ENCODE peak calls at places on chromosome 12, in six cellular contexts. L, F, E, O, Y and U are unnamed samples.

GRCh38 chr12:6871052-6871957 is 1.8 kb downstream of the SPSB2 start:
- DNase-seq in L (no peak), F (no peak), E (no peak), O (no peak), Y (no peak), U (no peak)

GRCh38 chr12:51171884-51172514 is 936 bp downstream of the TFCP2 start:
- DNase-seq in L (peak; percentile 16), F (no peak), E (peak; percentile 48), O (no peak), Y (no peak), U (no peak)

GRCh38 chr12:57476162-57476992 is 3.3 kb downstream of the ARHGAP9 start:
- DNase-seq in L (no peak), F (no peak), E (no peak), O (no peak), Y (no peak), U (no peak)

GRCh38 chr12:115869604-115870003 is 407.9 kb downstream of the MED13L start:
- DNase-seq in L (no peak), F (no peak), E (no peak), O (no peak), Y (no peak), U (no peak)

GRCh38 chr12:29288031-29288430 is 92.9 kb downstream of the ERGIC2 start:
- DNase-seq in L (no peak), F (no peak), E (no peak), O (no peak), Y (no peak), U (no peak)

GRCh38 chr12:106759526-106760183 is 14.8 kb upstream of the RIC8B start:
- DNase-seq in L (no peak), F (no peak), E (no peak), O (no peak), Y (no peak), U (no peak)

GRCh38 chr12:71646512-71646911 is 17.1 kb downstream of the ZFC3H1 start:
- DNase-seq in L (no peak), F (no peak), E (no peak), O (no peak), Y (no peak), U (no peak)

GRCh38 chr12:10537721-10538120 is 32.0 kb downstream of the EIF2S3B start:
- DNase-seq in L (no peak), F (no peak), E (no peak), O (no peak), Y (no peak), U (no peak)

GRCh38 chr12:49413010-49413409 is 45.7 kb downstream of the SPATS2 start:
- DNase-seq in L (no peak), F (no peak), E (peak; percentile 42), O (no peak), Y (no peak), U (no peak)

GRCh38 chr12:24903305-24904088 is 45.4 kb downstream of the BCAT1 start:
- DNase-seq in L (no peak), F (no peak), E (no peak), O (no peak), Y (no peak), U (no peak)
- TF ChIP-seq POLR2A in L (no peak), F (peak; percentile 36), E (no peak), O (no peak), Y (no peak), U (no peak)

DNA sequence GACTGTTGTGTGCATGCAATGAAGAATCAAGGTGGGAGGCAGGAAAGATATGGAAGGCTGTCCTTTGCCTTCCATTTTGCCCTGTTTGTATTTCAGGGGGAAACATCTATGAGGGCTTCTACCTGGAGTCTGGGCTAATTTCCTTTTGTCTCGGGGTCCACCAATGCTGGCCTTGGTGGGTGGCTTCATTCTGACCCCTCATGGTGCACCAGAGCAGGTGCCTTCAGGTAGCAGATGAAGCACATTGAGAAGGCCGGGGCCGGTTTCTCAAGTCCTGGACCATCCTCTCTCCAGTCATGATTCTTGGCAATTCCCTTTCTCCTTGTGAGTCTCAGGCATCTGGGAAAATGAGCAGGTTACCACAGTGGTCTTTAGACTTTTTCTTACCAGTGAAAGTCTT is 47.2 kb downstream of the RPH3A start:
- DNase-seq in L (no peak), F (no peak), E (no peak), O (no peak), Y (no peak), U (no peak)
- TF ChIP-seq CTCF in L (peak; percentile 44), F (no peak), E (no peak), O (no peak), Y (no peak), U (no peak)

GRCh38 chr12:133221241-133221640 is 14.4 kb downstream of the ANHX start:
- DNase-seq in L (no peak), F (no peak), E (no peak), O (no peak), Y (no peak), U (no peak)
- H3K9me3 ChIP-seq in L (peaks cover 90% of the 10 kb centered on the region), F (peaks cover 48% of the 10 kb centered on the region), E (peaks cover 71% of the 10 kb centered on the region), O (no peaks in the 10 kb centered on the region), Y (peaks cover 52% of the 10 kb centered on the region), U (no peaks in the 10 kb centered on the region)

GRCh38 chr12:89525824-89526770 is at the start of gene POC1B:
- DNase-seq in L (peak; percentile 82), F (peak; percentile 70), E (peak; percentile 77), O (no peak), Y (peak; percentile 33), U (peak; percentile 55)
- TF ChIP-seq POLR2A in L (peak; percentile 33), F (peak; percentile 75), E (no peak), O (no peak), Y (peak; percentile 42), U (peak; percentile 29)

GRCh38 chr12:1797991-1798733 is 22.2 kb upstream of the LRTM2 start:
- DNase-seq in L (no peak), F (peak; percentile 11), E (no peak), O (peak; percentile 85), Y (no peak), U (no peak)

GRCh38 chr12:1795785-1796514 is 24.4 kb upstream of the LRTM2 start:
- DNase-seq in L (peak; percentile 56), F (peak; percentile 92), E (peak; percentile 81), O (peak; percentile 96), Y (peak; percentile 69), U (peak; percentile 89)

GRCh38 chr12:1798734-1799067 is 21.7 kb upstream of the LRTM2 start:
- DNase-seq in L (no peak), F (peak; percentile 8), E (no peak), O (no peak), Y (no peak), U (no peak)

GRCh38 chr12:1796515-1797010 is 23.8 kb upstream of the LRTM2 start:
- DNase-seq in L (no peak), F (peak; percentile 41), E (no peak), O (no peak), Y (no peak), U (no peak)

DNA sequence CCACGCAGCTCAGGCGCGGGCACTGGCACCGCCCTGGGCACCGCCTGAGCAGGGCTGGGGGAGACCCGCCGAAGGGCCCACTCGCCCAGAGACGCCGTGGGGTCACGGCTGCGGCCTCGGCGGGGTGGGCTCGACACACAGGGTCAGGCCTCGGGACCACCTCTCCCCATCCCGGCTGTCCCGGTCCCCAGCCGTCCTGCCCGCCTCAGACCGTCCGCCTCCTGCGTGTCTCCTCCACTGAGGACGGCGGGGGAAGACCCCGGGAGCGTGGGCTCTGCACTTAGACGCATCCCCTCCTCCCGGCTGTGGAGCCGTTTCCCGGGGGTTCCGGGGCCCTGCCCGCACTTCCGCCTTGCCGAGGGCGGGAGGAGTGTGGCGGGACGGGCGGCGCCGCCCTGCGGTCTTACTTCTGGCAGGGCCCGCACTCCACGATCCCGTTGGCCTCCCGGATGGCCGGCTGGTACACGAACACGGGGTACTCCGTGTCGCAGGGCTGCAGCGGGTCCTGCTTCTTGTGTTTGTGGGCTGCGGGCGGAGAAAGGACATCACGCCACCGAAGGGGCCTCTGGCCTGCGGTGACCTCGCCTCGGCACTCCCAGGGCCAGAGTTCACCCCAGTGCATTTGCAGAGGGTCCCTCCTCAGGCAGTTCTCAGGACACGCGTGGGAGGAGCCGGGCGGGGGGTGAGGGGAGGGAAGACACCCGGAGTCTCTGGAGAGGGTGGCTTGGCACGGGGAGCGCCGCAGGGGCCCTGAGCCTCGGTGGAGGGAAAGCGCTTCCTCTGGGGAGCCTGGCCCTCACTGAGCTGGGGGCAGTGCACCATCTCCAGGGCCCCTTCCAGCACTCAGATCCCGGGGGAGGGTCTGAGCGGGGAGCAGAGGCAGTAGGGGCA is 23.1 kb upstream of the LRTM2 start:
- DNase-seq in L (no peak), F (peak; percentile 41), E (no peak), O (peak; percentile 84), Y (no peak), U (no peak)
- TF ChIP-seq CTCF in L (no peak), F (no peak), E (no peak), O (no peak), Y (no peak), U (no peak)

GRCh38 chr12:34291426-34291901 is 269.2 kb downstream of the ALG10 start:
- DNase-seq in L (no peak), F (peak; percentile 7), E (no peak), O (no peak), Y (no peak), U (no peak)
- H3K9me3 ChIP-seq in L (no peaks in the 10 kb centered on the region), F (peaks cover 25% of the 10 kb centered on the region), E (peaks cover 81% of the 10 kb centered on the region), O (no peaks in the 10 kb centered on the region), Y (peaks cover 64% of the 10 kb centered on the region), U (no peaks in the 10 kb centered on the region)

GRCh38 chr12:118536306-118536900 is 160.0 kb downstream of the SUDS3 start:
- DNase-seq in L (no peak), F (no peak), E (no peak), O (no peak), Y (no peak), U (no peak)

GRCh38 chr12:118537481-118537917 is 161.1 kb downstream of the SUDS3 start:
- DNase-seq in L (no peak), F (no peak), E (no peak), O (no peak), Y (no peak), U (peak; percentile 71)

GRCh38 chr12:118528625-118529024 is 152.3 kb downstream of the SUDS3 start:
- DNase-seq in L (no peak), F (no peak), E (no peak), O (no peak), Y (no peak), U (no peak)

GRCh38 chr12:118534003-118534402 is 157.6 kb downstream of the SUDS3 start:
- DNase-seq in L (no peak), F (no peak), E (no peak), O (no peak), Y (no peak), U (no peak)
- TF ChIP-seq POLR2A in L (no peak), F (no peak), E (no peak), O (no peak), Y (no peak), U (no peak)